ENCODE peak calls at places on chromosome 21, in four cellular contexts. One of them, this sample, is unnamed.

GRCh38 chr21:41800425-41801186 is 33.8 kb upstream of the RIPK4 start:
- DNase-seq in GM04503: no peak
- DNase-seq in activated T-cell treated with anti-CD3 and anti-CD28 coated beads, Interleukin-2, amount 50 U/mL, for 72 hours: no peak
- DNase-seq in NCI-H1105 treated with DMSO at 0.1 percent for 48 hours: no peak
- DNase-seq in this sample: no peak

GRCh38 chr21:17498586-17498985 is 14.3 kb upstream of the CXADR start:
- DNase-seq in GM04503: no peak
- DNase-seq in NCI-H1105 treated with DMSO at 0.1 percent for 48 hours: no peak
- DNase-seq in activated T-cell treated with anti-CD3 and anti-CD28 coated beads, Interleukin-2, amount 50 U/mL, for 72 hours: no peak
- DNase-seq in this sample: no peak

GRCh38 chr21:25568230-25568629 is 39.1 kb downstream of the MRPL39 start:
- DNase-seq in GM04503: no peak
- DNase-seq in activated T-cell treated with anti-CD3 and anti-CD28 coated beads, Interleukin-2, amount 50 U/mL, for 72 hours: no peak
- DNase-seq in NCI-H1105 treated with DMSO at 0.1 percent for 48 hours: no peak
- DNase-seq in this sample: no peak

GRCh38 chr21:31846690-31847089 is 26.1 kb upstream of the HUNK start:
- DNase-seq in NCI-H1105 treated with DMSO at 0.1 percent for 48 hours: no peak
- DNase-seq in GM04503: no peak
- DNase-seq in activated T-cell treated with anti-CD3 and anti-CD28 coated beads, Interleukin-2, amount 50 U/mL, for 72 hours: no peak
- DNase-seq in this sample: no peak

GRCh38 chr21:19490481-19490880 is 1086.9 kb upstream of the TMPRSS15 start:
- DNase-seq in NCI-H1105 treated with DMSO at 0.1 percent for 48 hours: no peak
- DNase-seq in GM04503: no peak
- DNase-seq in activated T-cell treated with anti-CD3 and anti-CD28 coated beads, Interleukin-2, amount 50 U/mL, for 72 hours: no peak
- DNase-seq in this sample: no peak

GRCh38 chr21:42222821-42223390 is 4.0 kb downstream of the ABCG1 start:
- DNase-seq in NCI-H1105 treated with DMSO at 0.1 percent for 48 hours: no peak
- DNase-seq in GM04503: no peak
- DNase-seq in activated T-cell treated with anti-CD3 and anti-CD28 coated beads, Interleukin-2, amount 50 U/mL, for 72 hours: no peak
- DNase-seq in this sample: no peak

GRCh38 chr21:14922980-14923379 is 141.8 kb downstream of the NRIP1 start:
- DNase-seq in NCI-H1105 treated with DMSO at 0.1 percent for 48 hours: no peak
- DNase-seq in GM04503: no peak
- DNase-seq in activated T-cell treated with anti-CD3 and anti-CD28 coated beads, Interleukin-2, amount 50 U/mL, for 72 hours: no peak
- DNase-seq in this sample: no peak

GRCh38 chr21:26851109-26851944 is 6.1 kb upstream of the ADAMTS1 start:
- DNase-seq in GM04503: no peak
- DNase-seq in NCI-H1105 treated with DMSO at 0.1 percent for 48 hours: no peak
- DNase-seq in activated T-cell treated with anti-CD3 and anti-CD28 coated beads, Interleukin-2, amount 50 U/mL, for 72 hours: no peak
- DNase-seq in this sample: peak

GRCh38 chr21:26844258-26845065 is 747 bp downstream of the ADAMTS1 start:
- DNase-seq in GM04503: no peak
- DNase-seq in NCI-H1105 treated with DMSO at 0.1 percent for 48 hours: no peak
- DNase-seq in activated T-cell treated with anti-CD3 and anti-CD28 coated beads, Interleukin-2, amount 50 U/mL, for 72 hours: peak
- DNase-seq in this sample: peak

GRCh38 chr21:16928439-16928838 is 584.4 kb upstream of the CXADR start:
- DNase-seq in NCI-H1105 treated with DMSO at 0.1 percent for 48 hours: no peak
- DNase-seq in GM04503: no peak
- DNase-seq in activated T-cell treated with anti-CD3 and anti-CD28 coated beads, Interleukin-2, amount 50 U/mL, for 72 hours: no peak
- DNase-seq in this sample: no peak

GRCh38 chr21:41810597-41810932 is 43.7 kb upstream of the RIPK4 start:
- DNase-seq in NCI-H1105 treated with DMSO at 0.1 percent for 48 hours: no peak
- DNase-seq in activated T-cell treated with anti-CD3 and anti-CD28 coated beads, Interleukin-2, amount 50 U/mL, for 72 hours: no peak
- DNase-seq in GM04503: no peak
- DNase-seq in this sample: no peak

GRCh38 chr21:40155563-40155962 is 288.3 kb downstream of the PCP4 start:
- DNase-seq in activated T-cell treated with anti-CD3 and anti-CD28 coated beads, Interleukin-2, amount 50 U/mL, for 72 hours: no peak
- DNase-seq in GM04503: no peak
- DNase-seq in NCI-H1105 treated with DMSO at 0.1 percent for 48 hours: no peak
- DNase-seq in this sample: no peak

GRCh38 chr21:31260790-31261189 is 83.3 kb downstream of the TIAM1 start:
- DNase-seq in NCI-H1105 treated with DMSO at 0.1 percent for 48 hours: no peak
- DNase-seq in GM04503: no peak
- DNase-seq in activated T-cell treated with anti-CD3 and anti-CD28 coated beads, Interleukin-2, amount 50 U/mL, for 72 hours: no peak
- DNase-seq in this sample: no peak

GRCh38 chr21:36759348-36760083 is 60.6 kb downstream of the SIM2 start:
- DNase-seq in activated T-cell treated with anti-CD3 and anti-CD28 coated beads, Interleukin-2, amount 50 U/mL, for 72 hours: no peak
- DNase-seq in NCI-H1105 treated with DMSO at 0.1 percent for 48 hours: no peak
- DNase-seq in GM04503: no peak
- DNase-seq in this sample: no peak

GRCh38 chr21:42164064-42164789 is 54.7 kb upstream of the ABCG1 start:
- DNase-seq in NCI-H1105 treated with DMSO at 0.1 percent for 48 hours: peak
- DNase-seq in GM04503: no peak
- DNase-seq in activated T-cell treated with anti-CD3 and anti-CD28 coated beads, Interleukin-2, amount 50 U/mL, for 72 hours: peak
- DNase-seq in this sample: peak

GRCh38 chr21:20661745-20662470 is 336.3 kb upstream of the NCAM2 start:
- DNase-seq in NCI-H1105 treated with DMSO at 0.1 percent for 48 hours: peak
- DNase-seq in activated T-cell treated with anti-CD3 and anti-CD28 coated beads, Interleukin-2, amount 50 U/mL, for 72 hours: no peak
- DNase-seq in GM04503: no peak
- DNase-seq in this sample: peak